ENCODE peak calls at places on chromosomes 11 and 22, in eight cellular contexts. V, O, F, W, L, M, Z and Y are unnamed samples.

GRCh38 chr11:129223701-129224149 is 31.6 kb upstream of the ARHGAP32 start:
- DNase-seq in V (no peak), W (no peak), F (no peak), L (no peak), O (no peak), Z (no peak), M (no peak), Y (peak; percentile 78)

GRCh38 chr11:119975561-119976152 is 162.3 kb downstream of the TRIM29 start:
- DNase-seq in V (peak; percentile 26), M (no peak), L (no peak), Z (no peak), F (no peak), O (no peak), W (no peak), Y (no peak)

GRCh38 chr11:117837791-117838190 is 13.2 kb upstream of the FXYD2 start:
- DNase-seq in Z (no peak), O (no peak), W (no peak), V (no peak), L (no peak), F (no peak), M (no peak), Y (no peak)

GRCh38 chr11:74232316-74232950 is 61.3 kb downstream of the PPME1 start:
- DNase-seq in O (no peak), V (no peak), Z (no peak), M (no peak), L (no peak), F (no peak), W (no peak), Y (no peak)

GRCh38 chr11:117828641-117829368 is 4.3 kb upstream of the FXYD2 start:
- DNase-seq in O (peak; percentile 42), M (peak; percentile 30), V (no peak), W (peak; percentile 58), F (peak; percentile 40), Z (peak; percentile 90), L (peak; percentile 78), Y (peak; percentile 15)

GRCh38 chr22:43197271-43197941 is 10.5 kb upstream of the TTLL12 start:
- DNase-seq in O (no peak), V (no peak), Z (no peak), L (no peak), W (no peak), F (no peak), M (no peak), Y (peak; percentile 79)

GRCh38 chr11:121237686-121238658 is 54.6 kb upstream of the SC5D start:
- DNase-seq in M (no peak), V (no peak), F (peak; percentile 95), W (no peak), O (no peak), L (no peak), Z (no peak), Y (peak; percentile 80)

GRCh38 chr22:24429411-24430365 is 2.3 kb downstream of the ADORA2A start:
- DNase-seq in O (peak; percentile 84), F (peak; percentile 36), V (no peak), W (no peak), Z (peak; percentile 76), L (no peak), M (no peak), Y (no peak)

GRCh38 chr11:66043008-66043906 is 5.7 kb downstream of the GAL3ST3 start:
- DNase-seq in O (no peak), M (no peak), F (no peak), L (no peak), Z (no peak), W (no peak), V (no peak), Y (no peak)

GRCh38 chr11:126733685-126734084 is 266.9 kb downstream of the KIRREL3 start:
- DNase-seq in L (no peak), M (no peak), W (no peak), Z (no peak), F (no peak), V (no peak), O (no peak), Y (peak; percentile 21)

DNA sequence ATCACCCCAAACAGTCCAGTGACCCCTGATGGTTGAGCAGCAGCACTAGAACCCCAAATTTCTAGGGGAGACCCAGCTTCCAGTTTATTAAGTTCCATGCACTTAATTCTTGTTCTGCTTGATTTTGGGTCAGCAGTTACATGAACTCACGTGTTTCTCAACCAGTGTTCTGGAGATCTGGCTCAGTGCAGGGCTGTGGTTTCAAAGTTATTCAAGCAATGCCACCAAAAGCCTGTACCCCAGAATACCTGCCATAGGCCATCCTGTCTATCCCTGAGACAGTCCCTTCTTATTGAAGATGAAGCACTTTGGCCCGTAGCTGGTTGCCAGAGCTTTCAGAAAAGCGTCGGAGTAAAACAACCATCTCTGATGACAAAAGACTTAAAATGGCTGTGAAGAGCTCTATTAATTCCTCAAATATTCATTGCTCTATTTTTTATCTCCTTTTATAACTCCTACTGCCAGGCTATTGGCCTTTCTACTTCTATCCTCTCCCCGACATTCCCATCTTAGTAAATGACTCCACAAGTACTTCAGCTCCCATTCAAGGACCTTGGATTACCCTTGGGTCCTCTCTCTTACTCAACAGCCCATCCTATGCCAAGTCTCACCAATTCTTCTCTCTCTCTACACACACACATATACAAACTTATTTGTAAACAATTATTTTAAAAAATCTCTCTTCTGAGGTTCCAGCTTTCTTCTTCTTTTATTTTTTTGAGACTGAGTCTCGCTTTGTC is 18.0 kb upstream of the VPREB1 start:
- DNase-seq in O (no peak), W (no peak), V (no peak), Z (no peak), M (no peak), F (no peak), L (no peak), Y (peak; percentile 5)
- H3K4me3 ChIP-seq in O (no peak overlapping the region), W (no peak overlapping the region), V (no peak overlapping the region), Z (no peak overlapping the region), M (no peak overlapping the region), F (no peak overlapping the region), L (no peak overlapping the region), Y (no peak overlapping the region)

GRCh38 chr11:115503083-115503885 is 931 bp downstream of the CADM1 start:
- DNase-seq in O (peak; percentile 69), L (peak; percentile 71), W (no peak), F (peak; percentile 34), M (peak; percentile 21), V (peak; percentile 57), Z (no peak), Y (peak; percentile 39)

GRCh38 chr11:115501504-115501894 is 2.7 kb downstream of the CADM1 start:
- DNase-seq in Z (no peak), F (no peak), V (no peak), M (no peak), O (no peak), L (no peak), W (no peak), Y (no peak)

GRCh38 chr11:115502636-115503082 is 1.6 kb downstream of the CADM1 start:
- DNase-seq in V (no peak), Z (no peak), L (no peak), M (no peak), F (no peak), O (no peak), W (no peak), Y (no peak)

GRCh38 chr11:115500547-115501503 is 3.4 kb downstream of the CADM1 start:
- DNase-seq in M (no peak), L (no peak), O (no peak), F (no peak), W (no peak), V (peak; percentile 3), Z (no peak), Y (no peak)

DNA sequence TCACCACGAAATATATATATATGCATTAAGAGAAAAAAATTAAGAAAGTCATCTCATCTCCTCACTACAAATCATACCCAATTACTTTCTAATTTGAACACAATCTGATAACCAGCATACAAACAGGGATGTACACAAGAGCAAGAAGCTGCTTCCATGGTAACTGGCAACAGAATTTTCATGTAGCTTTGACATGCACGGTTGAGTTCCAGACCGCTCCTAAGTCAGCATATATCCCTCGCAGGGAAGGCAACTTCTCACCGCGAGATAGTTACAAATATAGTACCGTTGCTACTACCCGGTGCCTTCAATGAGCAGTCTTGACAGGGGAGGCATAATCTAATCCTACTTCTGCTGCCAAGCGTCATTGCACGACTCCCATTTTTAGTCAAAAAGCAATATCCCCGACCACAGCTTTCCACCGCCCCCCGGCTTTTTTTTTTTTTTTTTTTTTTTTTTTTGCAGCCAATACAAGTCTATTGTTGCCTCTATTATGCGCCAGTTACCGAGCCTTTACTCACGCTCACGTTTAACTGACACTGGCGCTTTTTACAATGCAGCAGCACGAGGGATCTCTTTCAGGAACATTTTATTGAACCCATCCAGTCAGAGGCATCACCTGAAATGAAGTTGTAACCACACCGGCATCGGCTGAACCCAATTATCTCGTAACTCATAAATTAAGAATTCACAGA is 2.2 kb downstream of the CADM1 start:
- DNase-seq in Z (peak; percentile 4), F (no peak), M (no peak), L (no peak), O (no peak), W (no peak), V (peak; percentile 23), Y (no peak)
- H3K4me3 ChIP-seq in Z (no peak overlapping the region), F (peak overlapping the region; percentile 64), M (peak overlapping the region; percentile 92), L (peak overlapping the region; percentile 47), O (peak overlapping the region; percentile 68), W (peak overlapping the region; percentile 92), V (peak overlapping the region; percentile 73), Y (peak overlapping the region; percentile 47)

GRCh38 chr22:31491218-31491962 is 1.7 kb upstream of the EIF4ENIF1 start:
- DNase-seq in L (no peak), Z (no peak), O (no peak), F (no peak), W (no peak), M (no peak), V (peak; percentile 59), Y (no peak)
- H3K4me3 ChIP-seq in L (peak overlapping the region; percentile 83), Z (peak overlapping the region; percentile 98), O (no peak overlapping the region), F (peak overlapping the region; percentile 99), W (no peak overlapping the region), M (no peak overlapping the region), V (peak overlapping the region; percentile 80), Y (peak overlapping the region; percentile 91)

GRCh38 chr11:107655607-107656006 is 56.2 kb downstream of the SLN start:
- DNase-seq in M (no peak), L (no peak), F (no peak), V (no peak), W (no peak), Z (no peak), O (no peak), Y (no peak)
- H3K4me3 ChIP-seq in M (no peak overlapping the region), L (no peak overlapping the region), F (no peak overlapping the region), V (no peak overlapping the region), W (no peak overlapping the region), Z (no peak overlapping the region), O (no peak overlapping the region), Y (no peak overlapping the region)

DNA sequence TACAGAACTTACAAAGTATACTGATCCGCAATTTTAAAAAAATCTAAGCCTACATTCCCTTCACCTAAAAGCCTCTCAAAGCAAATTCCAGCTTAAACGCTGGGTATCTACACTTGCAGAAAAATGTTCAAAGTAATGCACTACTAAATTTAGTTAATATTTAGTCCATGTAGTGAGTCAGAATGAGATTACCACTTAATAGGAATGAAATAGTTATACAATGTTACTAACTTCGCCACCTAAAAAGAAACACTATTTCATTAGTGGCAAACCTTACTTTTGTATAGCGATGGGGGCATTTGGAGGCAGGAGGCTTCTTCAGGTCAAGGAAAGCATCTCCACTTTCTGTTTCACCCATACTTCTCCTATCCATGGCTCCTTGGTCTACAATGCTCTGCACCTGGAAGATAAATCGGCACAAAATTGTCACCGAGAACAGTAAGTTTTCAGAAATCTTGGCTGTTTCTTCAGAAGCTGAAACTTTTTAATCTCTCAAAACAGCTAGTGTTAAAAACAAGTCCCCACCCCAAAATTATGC is 1.2 kb downstream of the EIF4ENIF1 start:
- DNase-seq in M (no peak), L (no peak), W (no peak), Z (no peak), V (no peak), O (no peak), F (no peak), Y (no peak)
- H3K4me3 ChIP-seq in M (peak overlapping the region; percentile 97), L (peak overlapping the region; percentile 83), W (peak overlapping the region; percentile 67), Z (peak overlapping the region; percentile 65), V (peak overlapping the region; percentile 80), O (peak overlapping the region; percentile 93), F (peak overlapping the region; percentile 99), Y (peak overlapping the region; percentile 75)